ENCODE peak calls at places on chromosomes 13 and 19, in seven cellular contexts. H, Q, B, N, T, E and I are unnamed samples.

GRCh38 chr13:52665325-52665724 is 12.7 kb downstream of the SUGT1 start:
- DNase-seq in T (no peak), Q (no peak), H (no peak), B (no peak), N (no peak), E (peak), I (no peak)

GRCh38 chr13:42696191-42696590 is 85.2 kb upstream of the FAM216B start:
- DNase-seq in Q (no peak), H (no peak), E (peak), B (no peak), T (no peak), N (no peak), I (no peak)

GRCh38 chr19:38059897-38060296 is 152.9 kb downstream of the SIPA1L3 start:
- DNase-seq in H (no peak), N (no peak), Q (no peak), T (no peak), E (peak), B (no peak), I (no peak)

GRCh38 chr19:31533114-31533513 is 183.9 kb upstream of the TSHZ3 start:
- DNase-seq in H (no peak), T (no peak), B (no peak), Q (no peak), N (no peak), E (peak), I (peak)

GRCh38 chr13:27151798-27152599 is 19.6 kb downstream of the USP12 start:
- DNase-seq in E (no peak), H (no peak), N (no peak), Q (no peak), B (no peak), T (no peak), I (no peak)

GRCh38 chr19:41904118-41904870 is 21.3 kb downstream of the ARHGEF1 start:
- DNase-seq in N (no peak), Q (no peak), E (no peak), H (peak), B (no peak), T (no peak), I (no peak)

GRCh38 chr13:33884506-33885221 is 66.7 kb downstream of the RFC3 start:
- DNase-seq in N (no peak), T (no peak), E (peak), B (no peak), H (no peak), Q (no peak), I (no peak)

GRCh38 chr19:14774373-14774772 is 4.0 kb downstream of the ADGRE2 start:
- DNase-seq in N (no peak), Q (no peak), T (no peak), B (no peak), E (no peak), H (peak), I (no peak)

GRCh38 chr13:30998548-30999140 is 66.2 kb downstream of the TEX26 start:
- DNase-seq in B (no peak), H (no peak), T (no peak), Q (no peak), N (no peak), E (peak), I (peak)

GRCh38 chr19:13074378-13074777 is 28.3 kb downstream of the LYL1 start:
- DNase-seq in E (no peak), Q (no peak), N (no peak), B (no peak), H (no peak), T (no peak), I (no peak)

GRCh38 chr19:17332677-17333581 is 1.7 kb downstream of the ANO8 start:
- DNase-seq in Q (no peak), N (no peak), H (peak), T (no peak), B (no peak), E (peak), I (no peak)

GRCh38 chr13:51218691-51219090 is 3.5 kb upstream of the FAM124A start:
- DNase-seq in Q (no peak), E (no peak), B (no peak), H (no peak), N (no peak), T (no peak), I (no peak)

GRCh38 chr19:7595466-7596133 is at the start of gene CAMSAP3:
- DNase-seq in N (no peak), T (no peak), Q (no peak), H (no peak), B (no peak), E (no peak), I (no peak)

GRCh38 chr13:22726721-22727120 is 454.1 kb upstream of the SGCG start:
- DNase-seq in E (no peak), N (no peak), Q (no peak), H (no peak), T (no peak), B (no peak), I (no peak)

GRCh38 chr13:97194473-97194872 is 27.7 kb upstream of the MBNL2 start:
- DNase-seq in T (no peak), E (peak), H (no peak), Q (no peak), N (no peak), B (no peak), I (no peak)

GRCh38 chr19:51407631-51408131 is 9.8 kb downstream of the SIGLEC10 start:
- DNase-seq in T (no peak), H (peak), B (no peak), N (no peak), Q (no peak), E (peak), I (no peak)

GRCh38 chr13:97018029-97018819 is 23.9 kb upstream of the OXGR1 start:
- DNase-seq in Q (no peak), E (peak), B (no peak), H (no peak), N (no peak), T (no peak), I (no peak)

GRCh38 chr19:35013820-35014754 is 14.0 kb downstream of the GRAMD1A start:
- DNase-seq in Q (no peak), B (no peak), E (peak), H (peak), N (no peak), T (no peak), I (no peak)

GRCh38 chr13:102569488-102569887 is 27.3 kb upstream of the TPP2 start:
- DNase-seq in N (no peak), B (no peak), H (no peak), T (no peak), E (peak), Q (no peak), I (no peak)

GRCh38 chr19:49436381-49437017 is 4.8 kb downstream of the SLC17A7 start:
- DNase-seq in N (no peak), Q (no peak), B (no peak), H (no peak), T (no peak), E (no peak), I (no peak)

GRCh38 chr19:41940443-41941409 is 12.5 kb upstream of the ERFL start:
- DNase-seq in E (no peak), T (no peak), H (peak), Q (no peak), B (no peak), N (no peak), I (no peak)

GRCh38 chr19:44694184-44694579 is 4.8 kb upstream of the CEACAM16 start:
- DNase-seq in H (no peak), B (no peak), Q (no peak), E (no peak), T (no peak), N (no peak), I (no peak)

GRCh38 chr19:7257148-7258041 is 36.8 kb downstream of the INSR start:
- DNase-seq in N (no peak), B (no peak), T (no peak), H (peak), E (peak), Q (peak), I (no peak)

GRCh38 chr13:75101997-75102720 is 379.8 kb downstream of the TBC1D4 start:
- DNase-seq in H (no peak), T (no peak), B (no peak), E (peak), Q (no peak), N (no peak), I (no peak)

GRCh38 chr13:102677122-102677521 is 17.7 kb downstream of the METTL21C start:
- DNase-seq in N (no peak), H (no peak), B (no peak), E (no peak), Q (no peak), T (no peak), I (no peak)

GRCh38 chr13:110274687-110275086 is 32.3 kb downstream of the COL4A1 start:
- DNase-seq in E (no peak), H (no peak), B (no peak), T (no peak), N (no peak), Q (no peak), I (peak)

GRCh38 chr13:98974053-98974452 is 3.8 kb downstream of the DOCK9 start:
- DNase-seq in T (no peak), N (no peak), E (no peak), H (no peak), B (no peak), Q (no peak), I (no peak)

GRCh38 chr19:16760990-16761389 is 41.3 kb downstream of the NWD1 start:
- DNase-seq in E (no peak), N (no peak), H (no peak), Q (no peak), B (no peak), T (no peak), I (no peak)

GRCh38 chr19:17965370-17966114 is 1.4 kb upstream of the KCNN1 start:
- DNase-seq in N (no peak), Q (no peak), T (no peak), B (no peak), H (no peak), E (no peak), I (no peak)

GRCh38 chr19:32748497-32748896 is 28.9 kb downstream of the TDRD12 start:
- DNase-seq in N (no peak), B (no peak), E (no peak), Q (no peak), T (no peak), H (no peak), I (no peak)

GRCh38 chr19:19214892-19215291 is 3.1 kb downstream of the NCAN start:
- DNase-seq in T (no peak), E (peak), H (no peak), Q (no peak), N (no peak), B (no peak), I (no peak)

GRCh38 chr19:49442793-49443365 is 1.6 kb upstream of the SLC17A7 start:
- DNase-seq in B (peak), H (peak), Q (peak), E (peak), N (peak), T (no peak), I (peak)

DNA sequence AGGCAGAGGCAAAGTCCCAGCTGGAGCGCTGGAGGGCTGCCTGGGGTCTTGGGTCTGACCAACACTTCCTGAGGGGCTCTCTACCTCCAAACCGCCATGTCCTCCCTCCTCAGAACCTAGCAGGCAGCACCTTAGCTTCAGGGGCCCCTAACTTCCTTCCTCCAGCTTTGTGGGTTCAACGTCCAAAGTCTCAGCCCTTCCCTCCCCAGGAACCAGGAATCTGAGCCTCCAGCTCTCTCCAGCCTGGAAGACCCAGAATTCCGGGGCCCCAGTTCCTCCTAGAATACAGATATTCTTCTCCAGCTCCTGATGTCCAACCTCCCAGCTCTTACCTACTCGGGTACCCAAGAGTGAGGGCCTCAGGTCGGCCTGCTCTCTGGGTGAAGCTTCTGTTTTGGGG is 3.7 kb downstream of the TMEM150B start:
- DNase-seq in Q (no peak), N (no peak), T (no peak), E (no peak), B (no peak), H (no peak), I (no peak)
- H3K4me3 ChIP-seq in Q (no peak), N (no peak), T (no peak), E (no peak), B (no peak), H (no peak), I (no peak)

DNA sequence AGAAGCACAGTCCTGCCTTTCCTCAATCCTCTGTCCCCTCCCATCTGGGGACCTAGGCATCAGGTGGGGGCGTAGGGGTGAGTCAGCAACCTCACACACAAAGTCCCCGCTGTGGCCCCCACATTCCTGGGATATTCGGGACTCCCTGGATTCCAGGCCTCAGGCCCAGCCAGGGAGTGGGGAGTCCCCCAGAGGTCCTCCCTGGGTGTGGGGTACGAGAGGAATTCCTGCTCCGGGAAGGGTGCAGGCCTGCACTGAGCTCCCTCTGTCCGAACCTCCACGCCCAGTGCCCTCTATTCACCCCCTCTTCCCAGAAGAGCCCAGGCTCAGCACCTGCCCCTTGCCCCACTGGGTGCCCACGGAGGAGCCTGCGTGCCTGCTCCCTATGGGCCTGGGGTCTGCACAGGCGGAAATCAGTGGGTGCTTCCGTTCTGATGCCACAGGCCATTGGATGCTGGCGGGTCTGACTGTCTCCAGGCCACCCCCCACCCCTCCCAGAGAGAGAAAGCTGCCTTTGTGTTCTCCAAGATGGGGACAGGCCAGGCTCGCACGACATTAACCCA is 3.4 kb downstream of the CADM4 start:
- DNase-seq in H (no peak), N (no peak), B (no peak), E (no peak), T (no peak), Q (no peak), I (no peak)
- H3K4me3 ChIP-seq in H (no peak), N (no peak), B (no peak), E (no peak), T (no peak), Q (no peak), I (no peak)

GRCh38 chr13:45305079-45305478 is 35.9 kb downstream of the TPT1 start:
- DNase-seq in E (no peak), T (no peak), B (no peak), Q (no peak), N (no peak), H (no peak), I (no peak)
- H3K4me3 ChIP-seq in E (no peak), T (no peak), B (no peak), Q (no peak), N (no peak), H (no peak), I (no peak)

GRCh38 chr19:2633693-2634075 is 68.8 kb downstream of the GNG7 start:
- DNase-seq in E (no peak), B (no peak), N (no peak), Q (no peak), T (no peak), H (no peak), I (no peak)
- H3K4me3 ChIP-seq in E (no peak), B (no peak), N (no peak), Q (no peak), T (no peak), H (no peak), I (no peak)

GRCh38 chr19:3224346-3225325 is at the start of gene CELF5:
- DNase-seq in E (peak), Q (no peak), B (peak), N (no peak), H (no peak), T (peak), I (no peak)
- H3K4me3 ChIP-seq in E (peak), Q (no peak), B (no peak), N (no peak), H (no peak), T (no peak), I (peak)